ENCODE peak calls at places on chromosomes 1 and 21, in six cellular contexts. M is uterus, U is Calu3, T is astrocyte of the spinal cord, F is epithelial cell of proximal tubule, H is cardiac muscle cell. N is an unnamed sample.

GRCh38 chr1:104648269-104648691 is 898.6 kb downstream of the AMY1C start:
- DNase-seq in M (no peak), U (no peak), T (no peak), F (no peak), H (peak; percentile 0), N (no peak)

GRCh38 chr21:34560609-34561008 is 48.6 kb upstream of the KCNE1 start:
- DNase-seq in M (no peak), U (no peak), T (no peak), F (no peak), H (no peak), N (no peak)

GRCh38 chr1:32540589-32540988 is 1.4 kb downstream of the ZBTB8A start:
- DNase-seq in M (no peak), U (no peak), T (no peak), F (no peak), H (no peak), N (no peak)

GRCh38 chr1:211741116-211741515 is 65.7 kb upstream of the NEK2 start:
- DNase-seq in M (no peak), U (no peak), T (no peak), F (no peak), H (peak; percentile 7), N (no peak)

GRCh38 chr1:178436899-178437298 is 59.9 kb downstream of the CLEC20A start:
- DNase-seq in M (no peak), U (no peak), T (no peak), F (no peak), H (no peak), N (no peak)

GRCh38 chr1:55773189-55773940 is 558.2 kb upstream of the USP24 start:
- DNase-seq in M (no peak), U (no peak), T (no peak), F (no peak), H (peak; percentile 12), N (no peak)

GRCh38 chr1:38512789-38513188 is 346.8 kb downstream of the RRAGC start:
- DNase-seq in M (peak; percentile 19), U (no peak), T (no peak), F (no peak), H (no peak), N (no peak)

GRCh38 chr1:10380594-10381275 is 18.1 kb upstream of the PGD start:
- DNase-seq in M (no peak), U (no peak), T (peak; percentile 94), F (no peak), H (peak; percentile 76), N (peak; percentile 43)

GRCh38 chr1:176877557-176877956 is 287.0 kb downstream of the ASTN1 start:
- DNase-seq in M (no peak), U (no peak), T (no peak), F (no peak), H (no peak), N (no peak)

GRCh38 chr1:213075725-213076124 is 24.7 kb downstream of the RPS6KC1 start:
- DNase-seq in M (no peak), U (no peak), T (no peak), F (no peak), H (no peak), N (no peak)

GRCh38 chr1:37471345-37472231 is 2.8 kb upstream of the ZC3H12A start:
- DNase-seq in M (peak; percentile 78), U (peak; percentile 85), T (peak; percentile 93), F (no peak), H (peak; percentile 90), N (no peak)

GRCh38 chr1:151579436-151580225 is 32.2 kb upstream of the SNX27 start:
- DNase-seq in M (no peak), U (no peak), T (peak; percentile 52), F (no peak), H (peak; percentile 23), N (no peak)

GRCh38 chr1:40312238-40313205 is 4.6 kb downstream of the COL9A2 start:
- DNase-seq in M (no peak), U (peak; percentile 69), T (no peak), F (no peak), H (no peak), N (no peak)

GRCh38 chr1:246583448-246584185 is 17.4 kb downstream of the CNST start:
- DNase-seq in M (peak; percentile 61), U (no peak), T (peak; percentile 61), F (no peak), H (peak; percentile 84), N (peak; percentile 74)

GRCh38 chr1:218589487-218589886 is 244.4 kb downstream of the TGFB2 start:
- DNase-seq in M (no peak), U (no peak), T (no peak), F (no peak), H (no peak), N (no peak)

GRCh38 chr1:156657161-156657970 is 15.4 kb downstream of the BCAN start:
- DNase-seq in M (peak; percentile 80), U (peak; percentile 83), T (no peak), F (no peak), H (peak; percentile 71), N (no peak)

GRCh38 chr1:85608851-85609250 is 28.3 kb downstream of the CCN1 start:
- DNase-seq in M (no peak), U (no peak), T (no peak), F (no peak), H (no peak), N (no peak)

GRCh38 chr1:157833155-157833554 is 8.5 kb downstream of the CD5L start:
- DNase-seq in M (no peak), U (no peak), T (no peak), F (no peak), H (no peak), N (no peak)

GRCh38 chr1:34500451-34500850 is 254.4 kb upstream of the GJB5 start:
- DNase-seq in M (no peak), U (peak; percentile 38), T (peak; percentile 0), F (no peak), H (peak; percentile 2), N (no peak)

GRCh38 chr1:156772728-156773497 is 5.6 kb downstream of the PRCC start:
- DNase-seq in M (no peak), U (no peak), T (no peak), F (no peak), H (peak; percentile 38), N (no peak)

GRCh38 chr1:196148367-196148970 is 459.8 kb downstream of the KCNT2 start:
- DNase-seq in M (no peak), U (no peak), T (peak; percentile 70), F (no peak), H (peak; percentile 69), N (peak; percentile 4)

GRCh38 chr1:174171078-174171477 is 11.8 kb downstream of the RABGAP1L start:
- DNase-seq in M (no peak), U (no peak), T (no peak), F (no peak), H (no peak), N (no peak)

GRCh38 chr21:18725653-18726052 is 322.1 kb upstream of the TMPRSS15 start:
- DNase-seq in M (no peak), U (no peak), T (no peak), F (no peak), H (no peak), N (no peak)

GRCh38 chr21:29832217-29832616 is 107.6 kb downstream of the GRIK1 start:
- DNase-seq in M (no peak), U (no peak), T (no peak), F (no peak), H (no peak), N (no peak)

GRCh38 chr21:46056450-46056903 is 41.4 kb upstream of the COL6A2 start:
- DNase-seq in M (peak; percentile 95), U (no peak), T (peak; percentile 82), F (no peak), H (peak; percentile 97), N (peak; percentile 83)

GRCh38 chr1:206658264-206658980 is 23.1 kb downstream of the DYRK3 start:
- DNase-seq in M (no peak), U (peak; percentile 30), T (peak; percentile 27), F (no peak), H (peak; percentile 32), N (no peak)

DNA sequence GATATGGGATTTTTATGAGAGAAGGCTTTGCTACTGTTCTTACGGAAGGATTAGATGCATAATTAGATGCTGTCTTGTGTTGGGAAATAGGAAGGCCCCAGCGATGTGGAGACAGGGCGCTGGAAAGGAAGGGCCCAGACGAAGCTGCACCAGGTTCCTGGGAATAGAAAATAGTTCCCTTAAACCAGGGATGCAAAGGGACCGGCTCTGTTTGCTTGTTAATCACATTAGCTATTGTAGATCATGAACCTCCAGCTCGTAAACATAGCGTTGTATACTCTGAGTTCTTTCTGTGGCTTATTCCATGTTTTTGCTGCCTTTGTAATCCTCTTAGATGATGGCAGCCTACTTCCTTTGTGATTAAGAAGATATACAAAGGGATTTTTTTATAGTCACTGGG is 79.8 kb upstream of the COX20 start:
- DNase-seq in M (no peak), U (no peak), T (no peak), F (no peak), H (no peak), N (no peak)
- TF ChIP-seq CTCF in M (no peak), U (no peak), T (no peak), F (no peak), H (no peak), N (no peak)

DNA sequence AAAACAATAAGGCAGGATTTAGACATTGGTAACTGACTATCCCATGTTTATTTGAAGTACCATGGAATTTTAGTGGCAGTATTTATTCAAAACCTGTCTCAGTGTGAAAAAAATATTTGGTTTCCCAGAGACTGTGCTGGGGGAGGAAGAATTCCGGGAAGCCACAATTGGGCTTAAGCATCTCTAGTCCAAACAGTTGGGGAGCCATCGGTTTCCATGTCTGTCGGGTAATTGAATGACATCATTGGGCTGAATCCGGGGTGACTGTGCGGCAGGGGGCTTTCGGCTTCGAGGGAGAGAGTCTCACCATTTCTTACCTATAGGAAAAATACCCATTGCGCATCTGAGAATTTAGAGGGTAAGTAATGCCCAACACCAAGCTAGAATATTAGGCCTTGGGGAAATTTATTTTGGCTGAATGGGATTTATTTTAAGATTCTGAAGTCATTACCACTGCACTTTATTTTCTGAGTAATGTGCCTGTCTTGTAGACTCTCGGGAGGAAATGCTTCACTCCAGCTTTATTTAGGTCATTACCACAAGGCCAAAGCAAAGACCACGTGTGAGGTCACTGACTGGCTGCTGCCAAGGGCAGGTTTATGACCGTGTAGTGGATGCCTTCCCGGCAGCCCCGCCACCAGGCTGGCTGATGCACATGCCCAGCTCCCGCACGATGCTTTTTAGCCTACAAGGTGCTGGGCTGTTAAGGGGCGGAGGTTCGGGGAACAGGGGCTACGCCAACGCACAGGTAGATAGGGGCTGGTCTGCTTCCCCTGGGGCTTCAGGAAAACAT is 23.1 kb upstream of the UMODL1 start:
- DNase-seq in M (peak; percentile 50), U (no peak), T (peak; percentile 98), F (peak; percentile 50), H (peak; percentile 73), N (peak; percentile 56)
- TF ChIP-seq CTCF in M (no peak), U (no peak), T (peak; percentile 15), F (no peak), H (no peak), N (peak; percentile 8)

DNA sequence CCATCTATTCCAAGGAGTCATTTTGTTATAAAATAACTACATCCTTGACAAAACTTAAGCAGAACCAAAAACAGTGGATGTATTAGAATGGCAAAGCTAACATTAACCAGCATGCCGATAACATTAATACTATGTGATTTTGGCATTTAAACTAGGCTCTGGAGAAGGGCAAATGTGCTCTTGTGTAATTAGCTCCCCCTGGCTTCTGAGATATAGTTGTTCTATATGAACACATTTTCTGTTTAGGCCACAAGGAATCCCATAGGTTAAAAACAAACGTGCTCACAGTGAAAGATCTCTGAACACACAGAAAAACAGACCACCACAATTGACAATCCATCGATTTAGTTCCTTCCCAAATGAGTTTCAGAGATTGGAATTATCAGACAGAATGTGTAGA is 57.4 kb upstream of the TARS2 start:
- DNase-seq in M (no peak), U (no peak), T (no peak), F (no peak), H (peak; percentile 40), N (no peak)
- TF ChIP-seq CTCF in M (no peak), U (peak; percentile 38), T (peak; percentile 22), F (peak; percentile 35), H (peak; percentile 33), N (no peak)

GRCh38 chr1:197614916-197615692 is 160.2 kb downstream of the DENND1B start:
- DNase-seq in M (no peak), U (peak; percentile 48), T (peak; percentile 48), F (no peak), H (peak; percentile 64), N (no peak)
- TF ChIP-seq CTCF in M (peak; percentile 32), U (peak; percentile 46), T (peak; percentile 76), F (peak; percentile 79), H (peak; percentile 72), N (peak; percentile 70)

N was measured in AG09319.